ENCODE peak calls at places on chromosomes 13 and 19, in eight cellular contexts. K is EL; T is iris pigment epithelial cell; X is left cardiac atrium; J is fibroblast of mammary gland; M is activated T-cell treated with anti-CD3 and anti-CD28 coated beads, Interleukin-2, amount 50 U/mL, for 4 hours; U is fibroblast of villous mesenchyme; W is naive B cell. G is an unnamed sample.

GRCh38 chr13:39110518-39111097 is 72.4 kb downstream of the NHLRC3 start:
- DNase-seq in K (no peak), T (no peak), X (no peak), J (no peak), M (no peak), U (no peak), W (no peak), G (no peak)

GRCh38 chr13:60134376-60134775 is 29.4 kb downstream of the DIAPH3 start:
- DNase-seq in K (no peak), T (peak; percentile 30), X (no peak), J (peak; percentile 21), M (no peak), U (peak; percentile 19), W (no peak), G (no peak)

GRCh38 chr19:31733591-31733990 is 384.4 kb upstream of the TSHZ3 start:
- DNase-seq in K (no peak), T (no peak), X (no peak), J (no peak), M (no peak), U (no peak), W (no peak), G (no peak)

GRCh38 chr13:29909975-29910674 is 59.7 kb upstream of the UBL3 start:
- DNase-seq in K (peak; percentile 89), T (peak; percentile 76), X (no peak), J (peak; percentile 94), M (no peak), U (peak; percentile 76), W (no peak), G (no peak)

GRCh38 chr13:29674532-29674931 is 79.0 kb upstream of the SLC7A1 start:
- DNase-seq in K (peak; percentile 83), T (peak; percentile 4), X (no peak), J (peak; percentile 72), M (no peak), U (peak; percentile 75), W (no peak), G (no peak)

GRCh38 chr19:32497386-32497785 is 83.6 kb upstream of the PDCD5 start:
- DNase-seq in K (no peak), T (no peak), X (no peak), J (no peak), M (no peak), U (no peak), W (no peak), G (no peak)

GRCh38 chr13:106533101-106533939 is 2.1 kb downstream of the EFNB2 start:
- DNase-seq in K (peak; percentile 80), T (peak; percentile 88), X (peak; percentile 87), J (peak; percentile 78), M (no peak), U (peak; percentile 85), W (no peak), G (no peak)

GRCh38 chr19:10246511-10246910 is 5.5 kb upstream of the MRPL4 start:
- DNase-seq in K (no peak), T (no peak), X (no peak), J (no peak), M (no peak), U (no peak), W (no peak), G (no peak)

GRCh38 chr19:2905918-2906519 is 5.3 kb downstream of the ZNF57 start:
- DNase-seq in K (no peak), T (no peak), X (no peak), J (no peak), M (no peak), U (no peak), W (no peak), G (no peak)

GRCh38 chr19:7605490-7606222 is 10.0 kb downstream of the CAMSAP3 start:
- DNase-seq in K (peak; percentile 32), T (peak; percentile 38), X (no peak), J (peak; percentile 26), M (no peak), U (peak; percentile 13), W (no peak), G (peak; percentile 31)

GRCh38 chr13:27264181-27264580 is 6.4 kb upstream of the RASL11A start:
- DNase-seq in K (no peak), T (peak; percentile 77), X (peak; percentile 34), J (peak; percentile 78), M (no peak), U (peak; percentile 69), W (no peak), G (no peak)

G was measured in T-helper 1 cell.